ENCODE peak calls at places on chromosomes 6 and 20, in five cellular contexts. One of them, this sample, is unnamed.

GRCh38 chr6:35370124-35370741 is 27.9 kb downstream of the PPARD start:
- DNase-seq in dorsolateral prefrontal cortex: peak; percentile 59
- DNase-seq in HL-60: peak; percentile 97
- DNase-seq in H1: no peak
- DNase-seq in left ventricle myocardium inferior: peak; percentile 58
- DNase-seq in this sample: no peak

GRCh38 chr6:135054238-135054574 is 416 bp downstream of the HBS1L start:
- DNase-seq in dorsolateral prefrontal cortex: no peak
- DNase-seq in HL-60: no peak
- DNase-seq in H1: no peak
- DNase-seq in left ventricle myocardium inferior: no peak
- DNase-seq in this sample: no peak

GRCh38 chr20:18428490-18429173 is 38.2 kb downstream of the DZANK1 start:
- DNase-seq in dorsolateral prefrontal cortex: no peak
- DNase-seq in HL-60: no peak
- DNase-seq in H1: no peak
- DNase-seq in left ventricle myocardium inferior: peak; percentile 17
- DNase-seq in this sample: no peak

GRCh38 chr6:16736856-16737255 is 24.4 kb downstream of the ATXN1 start:
- DNase-seq in dorsolateral prefrontal cortex: no peak
- DNase-seq in HL-60: no peak
- DNase-seq in H1: no peak
- DNase-seq in left ventricle myocardium inferior: no peak
- DNase-seq in this sample: no peak

GRCh38 chr20:32205502-32206382 is 1.8 kb downstream of the PLAGL2 start:
- DNase-seq in dorsolateral prefrontal cortex: no peak
- DNase-seq in HL-60: peak; percentile 61
- DNase-seq in H1: no peak
- DNase-seq in left ventricle myocardium inferior: no peak
- DNase-seq in this sample: no peak

GRCh38 chr20:60224914-60225313 is 266.7 kb downstream of the CDH26 start:
- DNase-seq in dorsolateral prefrontal cortex: no peak
- DNase-seq in HL-60: no peak
- DNase-seq in H1: peak; percentile 43
- DNase-seq in left ventricle myocardium inferior: no peak
- DNase-seq in this sample: no peak

GRCh38 chr6:141752677-141753076 is 380.0 kb upstream of the GJE1 start:
- DNase-seq in dorsolateral prefrontal cortex: no peak
- DNase-seq in HL-60: no peak
- DNase-seq in H1: no peak
- DNase-seq in left ventricle myocardium inferior: no peak
- DNase-seq in this sample: no peak

GRCh38 chr6:23320588-23320987 is 751.2 kb downstream of the HDGFL1 start:
- DNase-seq in dorsolateral prefrontal cortex: no peak
- DNase-seq in HL-60: no peak
- DNase-seq in H1: no peak
- DNase-seq in left ventricle myocardium inferior: no peak
- DNase-seq in this sample: no peak

GRCh38 chr6:29809249-29809648 is 18.4 kb upstream of the HLA-G start:
- DNase-seq in dorsolateral prefrontal cortex: no peak
- DNase-seq in HL-60: no peak
- DNase-seq in H1: no peak
- DNase-seq in left ventricle myocardium inferior: no peak
- DNase-seq in this sample: no peak

GRCh38 chr20:31808481-31808880 is 10.7 kb upstream of the MYLK2 start:
- DNase-seq in dorsolateral prefrontal cortex: no peak
- DNase-seq in HL-60: no peak
- DNase-seq in H1: no peak
- DNase-seq in left ventricle myocardium inferior: no peak
- DNase-seq in this sample: no peak

GRCh38 chr20:24118096-24118780 is 129.7 kb upstream of the GGTLC1 start:
- DNase-seq in dorsolateral prefrontal cortex: no peak
- DNase-seq in HL-60: no peak
- DNase-seq in H1: no peak
- DNase-seq in left ventricle myocardium inferior: no peak
- DNase-seq in this sample: no peak

GRCh38 chr6:2791124-2792050 is 26.2 kb downstream of the WRNIP1 start:
- DNase-seq in dorsolateral prefrontal cortex: peak; percentile 62
- DNase-seq in HL-60: peak; percentile 61
- DNase-seq in H1: no peak
- DNase-seq in left ventricle myocardium inferior: peak; percentile 38
- DNase-seq in this sample: no peak

GRCh38 chr6:126385536-126385935 is 45.6 kb downstream of the CENPW start:
- DNase-seq in dorsolateral prefrontal cortex: no peak
- DNase-seq in HL-60: peak; percentile 12
- DNase-seq in H1: no peak
- DNase-seq in left ventricle myocardium inferior: no peak
- DNase-seq in this sample: no peak

GRCh38 chr6:130046711-130047439 is 28.5 kb downstream of the L3MBTL3 start:
- DNase-seq in dorsolateral prefrontal cortex: no peak
- DNase-seq in HL-60: no peak
- DNase-seq in H1: no peak
- DNase-seq in left ventricle myocardium inferior: no peak
- DNase-seq in this sample: no peak

GRCh38 chr20:10671850-10672578 is 1.8 kb downstream of the JAG1 start:
- DNase-seq in dorsolateral prefrontal cortex: peak; percentile 35
- DNase-seq in HL-60: no peak
- DNase-seq in H1: peak; percentile 61
- DNase-seq in left ventricle myocardium inferior: peak; percentile 79
- DNase-seq in this sample: no peak

GRCh38 chr6:67593247-67593646 is 1041.8 kb upstream of the ADGRB3 start:
- DNase-seq in dorsolateral prefrontal cortex: no peak
- DNase-seq in HL-60: no peak
- DNase-seq in H1: no peak
- DNase-seq in left ventricle myocardium inferior: no peak
- DNase-seq in this sample: no peak

GRCh38 chr6:41170547-41171160 is 7.7 kb upstream of the TREM2 start:
- DNase-seq in dorsolateral prefrontal cortex: no peak
- DNase-seq in HL-60: no peak
- DNase-seq in H1: peak; percentile 34
- DNase-seq in left ventricle myocardium inferior: no peak
- DNase-seq in this sample: no peak

GRCh38 chr6:36633915-36634314 is 39.8 kb downstream of the SRSF3 start:
- DNase-seq in dorsolateral prefrontal cortex: no peak
- DNase-seq in HL-60: no peak
- DNase-seq in H1: no peak
- DNase-seq in left ventricle myocardium inferior: peak; percentile 70
- DNase-seq in this sample: no peak

GRCh38 chr6:3285732-3286131 is 27.0 kb downstream of the PSMG4 start:
- DNase-seq in dorsolateral prefrontal cortex: no peak
- DNase-seq in HL-60: no peak
- DNase-seq in H1: no peak
- DNase-seq in left ventricle myocardium inferior: no peak
- DNase-seq in this sample: no peak

DNA sequence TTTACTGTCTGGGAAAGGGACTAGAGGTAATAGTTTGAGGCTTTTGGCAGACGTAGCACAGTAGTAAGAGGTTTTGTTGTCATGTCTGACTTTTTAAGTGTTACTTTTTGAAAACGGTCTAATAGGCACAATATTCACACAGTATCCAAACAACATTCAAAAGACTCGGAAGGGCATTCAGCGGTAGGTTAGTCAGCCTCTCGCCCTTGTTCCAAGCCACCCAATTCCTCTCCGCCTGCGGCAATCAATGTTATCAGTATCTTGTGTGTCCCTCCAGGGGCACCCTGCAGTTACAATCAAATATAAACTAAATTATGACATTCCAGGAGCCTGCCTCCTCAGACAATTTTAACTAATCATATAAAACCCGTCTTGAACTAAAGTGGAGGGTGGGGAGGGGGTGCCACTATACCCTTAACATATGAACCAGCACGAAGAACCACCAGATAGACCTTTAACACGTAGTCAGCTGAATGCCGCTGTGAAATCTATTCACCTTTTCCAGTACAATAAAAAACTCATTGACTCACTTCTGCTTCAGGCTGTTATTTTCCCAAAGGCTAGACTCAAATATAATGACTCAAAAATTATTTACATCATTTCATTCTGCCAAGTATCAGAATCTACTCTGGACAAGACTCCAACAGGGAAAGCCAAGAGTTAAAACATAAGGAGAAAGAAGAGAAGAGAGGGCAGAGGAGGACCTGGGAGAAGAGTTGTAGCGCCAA is 1.7 kb downstream of the TENT5A start:
- DNase-seq in dorsolateral prefrontal cortex: no peak
- DNase-seq in HL-60: no peak
- DNase-seq in H1: no peak
- DNase-seq in left ventricle myocardium inferior: no peak
- DNase-seq in this sample: no peak
- TF ChIP-seq CTCF in dorsolateral prefrontal cortex: no peak
- TF ChIP-seq CTCF in HL-60: no peak
- TF ChIP-seq CTCF in H1: no peak
- TF ChIP-seq CTCF in left ventricle myocardium inferior: no peak
- TF ChIP-seq CTCF in this sample: no peak

DNA sequence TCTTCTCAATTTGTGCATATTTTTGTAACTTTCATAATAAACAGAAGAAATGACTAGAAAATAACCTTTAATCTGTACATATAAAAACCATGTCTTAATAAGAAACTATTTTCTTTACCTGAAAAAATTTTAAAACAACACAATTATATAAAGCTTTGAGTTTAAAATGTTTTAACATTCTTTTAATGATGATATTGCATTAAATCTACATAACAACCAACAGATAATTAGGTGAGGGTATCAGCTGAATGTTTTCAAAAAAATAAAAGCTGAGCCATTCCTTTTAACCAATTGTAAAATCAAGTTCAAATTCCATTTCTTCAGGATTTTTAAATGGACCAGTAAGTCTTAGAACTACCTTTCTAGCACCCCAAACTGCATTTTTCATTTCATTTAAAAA is 1185.0 kb upstream of the CITED2 start:
- DNase-seq in dorsolateral prefrontal cortex: no peak
- DNase-seq in HL-60: no peak
- DNase-seq in H1: no peak
- DNase-seq in left ventricle myocardium inferior: no peak
- DNase-seq in this sample: no peak
- TF ChIP-seq CTCF in dorsolateral prefrontal cortex: no peak
- TF ChIP-seq CTCF in HL-60: no peak
- TF ChIP-seq CTCF in H1: no peak
- TF ChIP-seq CTCF in left ventricle myocardium inferior: no peak
- TF ChIP-seq CTCF in this sample: no peak

GRCh38 chr6:97925504-97925903 is 642.5 kb upstream of the MMS22L start:
- DNase-seq in dorsolateral prefrontal cortex: no peak
- DNase-seq in HL-60: no peak
- DNase-seq in H1: no peak
- DNase-seq in left ventricle myocardium inferior: no peak
- DNase-seq in this sample: no peak
- TF ChIP-seq CTCF in dorsolateral prefrontal cortex: no peak
- TF ChIP-seq CTCF in HL-60: no peak
- TF ChIP-seq CTCF in H1: peak; percentile 35
- TF ChIP-seq CTCF in left ventricle myocardium inferior: no peak
- TF ChIP-seq CTCF in this sample: peak; percentile 25

GRCh38 chr20:35254448-35254999 is 23.4 kb downstream of the MMP24OS start:
- DNase-seq in dorsolateral prefrontal cortex: no peak
- DNase-seq in HL-60: no peak
- DNase-seq in H1: no peak
- DNase-seq in left ventricle myocardium inferior: no peak
- DNase-seq in this sample: no peak
- TF ChIP-seq CTCF in dorsolateral prefrontal cortex: no peak
- TF ChIP-seq CTCF in HL-60: no peak
- TF ChIP-seq CTCF in H1: no peak
- TF ChIP-seq CTCF in left ventricle myocardium inferior: no peak
- TF ChIP-seq CTCF in this sample: no peak

DNA sequence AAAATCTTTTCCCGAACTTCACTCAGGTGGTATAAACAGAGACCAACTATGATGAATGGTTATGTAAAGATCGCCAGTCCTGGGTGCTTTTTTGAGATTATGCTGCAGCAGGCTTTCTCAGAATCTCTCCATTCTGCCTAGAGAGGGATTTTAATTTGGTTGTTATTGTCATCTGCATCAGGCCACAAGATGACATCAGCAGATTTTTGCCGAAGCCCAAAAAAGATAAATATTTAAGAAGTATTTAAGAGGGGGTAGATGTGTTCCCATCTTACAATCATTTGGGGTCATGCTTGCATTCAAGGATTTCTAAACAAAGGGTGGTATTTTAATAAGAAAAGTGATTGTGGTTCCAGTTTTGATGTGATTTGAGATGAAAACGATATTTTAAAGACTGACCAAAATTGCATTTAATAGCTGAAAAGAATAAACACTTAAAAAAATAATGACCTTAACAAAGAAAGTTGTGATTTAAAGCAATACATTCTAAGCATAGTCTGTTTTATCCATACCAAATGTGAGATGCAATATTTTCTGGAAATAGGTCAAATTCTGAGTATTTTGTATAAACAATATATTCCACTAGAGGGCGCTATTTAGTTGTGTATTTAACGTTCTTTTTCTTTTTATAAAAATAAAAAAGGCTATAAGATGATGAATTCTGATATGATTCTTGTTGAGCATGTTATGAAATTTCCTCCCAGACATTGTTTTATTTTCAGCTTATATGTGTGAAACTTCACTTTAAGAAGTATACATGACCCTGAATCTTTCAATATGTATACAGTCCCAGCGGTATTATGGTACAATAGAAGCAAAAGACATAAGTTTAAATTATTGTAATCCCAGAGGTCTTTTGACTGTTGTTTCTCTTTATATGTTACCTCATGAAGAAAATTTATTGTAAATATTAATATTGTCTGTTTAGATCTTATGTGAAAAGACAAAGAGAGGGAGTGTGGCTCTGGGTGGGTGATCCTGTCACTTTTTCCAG is 51.0 kb upstream of the ZFP64 start:
- DNase-seq in dorsolateral prefrontal cortex: no peak
- DNase-seq in HL-60: no peak
- DNase-seq in H1: no peak
- DNase-seq in left ventricle myocardium inferior: no peak
- DNase-seq in this sample: no peak
- TF ChIP-seq CTCF in dorsolateral prefrontal cortex: peak; percentile 87
- TF ChIP-seq CTCF in HL-60: no peak
- TF ChIP-seq CTCF in H1: no peak
- TF ChIP-seq CTCF in left ventricle myocardium inferior: peak; percentile 68
- TF ChIP-seq CTCF in this sample: peak; percentile 56

This sample was measured in D721Med.